ENCODE peak calls at places on chromosome 4, in four cellular contexts. T, Q, H and L are unnamed samples.

GRCh38 chr4:182325848-182326255 is 82.7 kb downstream of the TENM3 start:
- DNase-seq in T (no peak), Q (no peak), H (no peak), L (no peak)

GRCh38 chr4:1855334-1856070 is 454 bp downstream of the LETM1 start:
- DNase-seq in T (no peak), Q (no peak), H (peak), L (no peak)

GRCh38 chr4:8556341-8557150 is 23.6 kb upstream of the GPR78 start:
- DNase-seq in T (no peak), Q (no peak), H (no peak), L (no peak)

GRCh38 chr4:123924536-123924935 is 527.9 kb downstream of the SPRY1 start:
- DNase-seq in T (no peak), Q (no peak), H (no peak), L (no peak)

GRCh38 chr4:42710329-42710728 is 53.4 kb upstream of the ATP8A1 start:
- DNase-seq in T (no peak), Q (peak), H (peak), L (no peak)

GRCh38 chr4:22515888-22516541 is at the start of gene ADGRA3:
- DNase-seq in T (peak), Q (peak), H (peak), L (peak)

GRCh38 chr4:167622481-167623240 is 388.4 kb upstream of the SPOCK3 start:
- DNase-seq in T (peak), Q (no peak), H (peak), L (peak)

GRCh38 chr4:111930658-111931057 is 214.6 kb upstream of the FAM241A start:
- DNase-seq in T (no peak), Q (no peak), H (no peak), L (no peak)

GRCh38 chr4:106210021-106210420 is 106.0 kb downstream of the TBCK start:
- DNase-seq in T (no peak), Q (no peak), H (no peak), L (no peak)

GRCh38 chr4:184473515-184474260 is 662 bp downstream of the IRF2 start:
- DNase-seq in T (no peak), Q (no peak), H (peak), L (peak)

GRCh38 chr4:141636771-141637460 is 533 bp downstream of the IL15 start:
- DNase-seq in T (no peak), Q (no peak), H (peak), L (peak)

GRCh38 chr4:149264093-149264733 is 551.4 kb downstream of the IQCM start:
- DNase-seq in T (no peak), Q (no peak), H (peak), L (peak)

GRCh38 chr4:188171551-188171950 is 32.3 kb downstream of the TRIML1 start:
- DNase-seq in T (no peak), Q (no peak), H (no peak), L (no peak)

GRCh38 chr4:147447820-147448219 is 33.1 kb upstream of the EDNRA start:
- DNase-seq in T (no peak), Q (no peak), H (no peak), L (no peak)

GRCh38 chr4:120517966-120518365 is 404.6 kb downstream of the PRDM5 start:
- DNase-seq in T (no peak), Q (no peak), H (no peak), L (no peak)

GRCh38 chr4:84948056-84948455 is 18.4 kb downstream of the WDFY3 start:
- DNase-seq in T (no peak), Q (no peak), H (no peak), L (no peak)

GRCh38 chr4:69830529-69831269 is 29.2 kb downstream of the SULT1E1 start:
- DNase-seq in T (no peak), Q (no peak), H (peak), L (peak)

GRCh38 chr4:110982486-110982885 is 359.6 kb upstream of the PITX2 start:
- DNase-seq in T (no peak), Q (no peak), H (no peak), L (no peak)

GRCh38 chr4:4394644-4395043 is 7.7 kb downstream of the NSG1 start:
- DNase-seq in T (no peak), Q (no peak), H (no peak), L (no peak)

GRCh38 chr4:186807131-186807530 is 83.5 kb upstream of the FAT1 start:
- DNase-seq in T (no peak), Q (no peak), H (no peak), L (no peak)

GRCh38 chr4:95676190-95676589 is 127.4 kb upstream of the UNC5C start:
- DNase-seq in T (no peak), Q (no peak), H (no peak), L (no peak)

GRCh38 chr4:48484494-48485168 is 1.5 kb downstream of the SLC10A4 start:
- DNase-seq in T (no peak), Q (no peak), H (peak), L (no peak)